ENCODE peak calls at places on chromosomes 4 and X, in five cellular contexts. V is astrocyte, G is neural progenitor cell, O is GM23248, A is SK-N-SH. T is an unnamed sample.

GRCh38 chr4:52015366-52015765 is 4.8 kb downstream of the LRRC66 start:
- DNase-seq in V (no peak), G (peak; percentile 69), O (no peak), A (no peak), T (peak; percentile 55)

GRCh38 chr4:158998624-158999023 is 104.3 kb upstream of the RAPGEF2 start:
- DNase-seq in V (peak; percentile 20), G (no peak), O (peak; percentile 78), A (no peak), T (no peak)

GRCh38 chrX:69177511-69178162 is 12.4 kb upstream of the PJA1 start:
- DNase-seq in V (no peak), G (no peak), O (no peak), A (no peak), T (no peak)

GRCh38 chr4:4735870-4736269 is 123.6 kb upstream of the MSX1 start:
- DNase-seq in V (peak; percentile 6), G (no peak), O (peak; percentile 28), A (no peak), T (no peak)

GRCh38 chr4:100895572-100896197 is 377.9 kb upstream of the EMCN start:
- DNase-seq in V (no peak), G (no peak), O (peak; percentile 39), A (no peak), T (no peak)

GRCh38 chr4:5887011-5887360 is 5.9 kb downstream of the CRMP1 start:
- DNase-seq in V (no peak), G (no peak), O (peak; percentile 4), A (no peak), T (no peak)

GRCh38 chrX:42290608-42291007 is 367.3 kb upstream of the CASK start:
- DNase-seq in V (no peak), G (peak; percentile 11), O (peak; percentile 20), A (no peak), T (peak; percentile 40)

GRCh38 chr4:140070369-140070768 is 83.6 kb downstream of the MAML3 start:
- DNase-seq in V (no peak), G (no peak), O (no peak), A (no peak), T (no peak)

GRCh38 chrX:72306085-72306801 is 529 bp upstream of the CITED1 start:
- DNase-seq in V (no peak), G (peak; percentile 54), O (peak; percentile 32), A (peak; percentile 75), T (peak; percentile 28)

GRCh38 chr4:10115657-10116624 is 658 bp downstream of the WDR1 start:
- DNase-seq in V (no peak), G (peak; percentile 56), O (peak; percentile 57), A (peak; percentile 74), T (peak; percentile 72)

GRCh38 chrX:120036704-120037103 is 40.8 kb downstream of the RHOXF2B start:
- DNase-seq in V (no peak), G (no peak), O (no peak), A (no peak), T (peak; percentile 65)

GRCh38 chr4:14178421-14178820 is 550.9 kb upstream of the BOD1L1 start:
- DNase-seq in V (peak; percentile 14), G (no peak), O (peak; percentile 56), A (no peak), T (peak; percentile 31)

GRCh38 chr4:147736458-147736857 is 4.6 kb downstream of the ARHGAP10 start:
- DNase-seq in V (peak; percentile 88), G (no peak), O (peak; percentile 84), A (no peak), T (peak; percentile 70)

GRCh38 chrX:78652971-78653822 is 5.9 kb downstream of the RTL3 start:
- DNase-seq in V (peak; percentile 90), G (no peak), O (peak; percentile 78), A (no peak), T (no peak)

GRCh38 chr4:107392951-107393350 is 327.1 kb downstream of the PAPSS1 start:
- DNase-seq in V (no peak), G (no peak), O (peak; percentile 68), A (peak; percentile 30), T (no peak)

GRCh38 chr4:148034821-148035220 is 302.9 kb downstream of the ARHGAP10 start:
- DNase-seq in V (no peak), G (no peak), O (no peak), A (no peak), T (no peak)

DNA sequence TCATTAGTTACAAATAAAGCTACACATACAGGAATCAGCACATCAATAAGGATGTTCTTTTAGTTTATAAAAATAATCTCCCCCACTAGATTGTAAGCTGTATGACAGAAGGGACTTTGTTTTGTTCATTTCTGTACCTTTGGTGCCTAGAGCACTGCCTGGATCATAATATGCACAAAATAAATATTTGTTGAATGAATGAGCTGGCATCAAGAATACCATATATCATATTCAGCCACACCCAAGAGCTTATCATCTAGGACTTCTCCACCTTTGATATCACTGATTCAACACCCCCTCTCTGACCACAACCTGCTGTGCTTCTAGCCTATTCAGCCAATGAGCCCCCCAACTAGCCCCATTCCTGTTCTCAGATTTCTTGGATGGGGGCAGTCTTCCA is 10.6 kb downstream of the SYTL4 start:
- DNase-seq in V (no peak), G (no peak), O (no peak), A (no peak), T (no peak)
- H4K20me1 ChIP-seq in V (no peaks in the 10 kb centered on the region), G (no peaks in the 10 kb centered on the region), O (no peaks in the 10 kb centered on the region), A (no peaks in the 10 kb centered on the region), T (no peaks in the 10 kb centered on the region)

GRCh38 chrX:9909254-9909653 is 57.9 kb upstream of the CLDN34 start:
- DNase-seq in V (no peak), G (no peak), O (no peak), A (no peak), T (no peak)

GRCh38 chrX:9905288-9905687 is 61.9 kb upstream of the CLDN34 start:
- DNase-seq in V (peak; percentile 88), G (no peak), O (peak; percentile 33), A (no peak), T (no peak)

GRCh38 chrX:9906919-9907318 is 60.2 kb upstream of the CLDN34 start:
- DNase-seq in V (peak; percentile 14), G (peak; percentile 5), O (no peak), A (peak; percentile 21), T (peak; percentile 43)

GRCh38 chrX:9905721-9906120 is 61.4 kb upstream of the CLDN34 start:
- DNase-seq in V (no peak), G (no peak), O (no peak), A (no peak), T (no peak)

DNA sequence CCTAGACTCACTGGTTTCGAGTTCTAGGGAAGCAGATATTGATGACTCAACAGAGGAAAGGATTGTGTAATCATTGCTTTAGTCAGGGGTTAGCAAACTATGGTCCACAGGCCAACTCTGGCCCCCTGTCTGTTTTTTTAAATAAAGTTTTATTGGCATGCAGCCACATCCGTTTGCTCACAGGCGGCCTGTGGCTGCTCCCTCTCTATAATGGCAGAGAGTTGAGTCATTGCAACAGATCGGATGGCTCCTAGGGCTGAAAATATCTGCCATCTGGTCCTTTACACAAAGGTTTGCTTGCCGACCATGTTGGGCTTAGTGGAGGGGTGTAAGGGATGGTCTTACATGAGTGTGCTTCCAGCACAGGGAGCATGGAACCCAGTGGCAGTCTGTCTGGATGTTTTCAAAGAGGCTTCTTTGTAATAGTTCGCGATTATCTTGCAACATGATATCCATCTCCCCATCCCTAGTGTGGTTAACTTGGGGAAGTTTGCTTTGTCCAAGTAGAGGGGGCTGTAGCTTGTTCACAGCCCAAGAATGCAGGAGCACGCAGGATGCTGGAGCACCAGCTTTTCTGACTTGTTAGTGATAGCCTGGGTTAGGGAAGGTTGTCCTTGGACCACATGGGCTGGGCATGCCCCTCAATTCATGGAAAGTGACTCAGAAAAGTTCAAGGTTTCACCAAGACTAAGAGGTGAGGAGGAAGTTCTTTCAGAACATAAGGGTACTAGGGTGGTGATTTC is 59.3 kb upstream of the CLDN34 start:
- DNase-seq in V (peak; percentile 93), G (no peak), O (peak; percentile 46), A (no peak), T (no peak)
- H3K4me1 ChIP-seq in V (peaks cover 46% of the 10 kb centered on the region), G (no peaks in the 10 kb centered on the region), O (peaks cover 23% of the 10 kb centered on the region), A (no peaks in the 10 kb centered on the region), T (peaks cover 4% of the 10 kb centered on the region)

GRCh38 chr4:56425518-56425917 is 9.9 kb downstream of the PPAT start:
- DNase-seq in V (no peak), G (no peak), O (no peak), A (no peak), T (peak; percentile 84)

GRCh38 chr4:56433280-56433679 is 2.1 kb downstream of the PPAT start:
- DNase-seq in V (no peak), G (no peak), O (no peak), A (no peak), T (no peak)

GRCh38 chr4:56426273-56426672 is 9.1 kb downstream of the PPAT start:
- DNase-seq in V (no peak), G (no peak), O (no peak), A (no peak), T (no peak)

GRCh38 chr4:56434599-56435000 is 815 bp downstream of the PPAT start:
- DNase-seq in V (peak; percentile 50), G (peak; percentile 76), O (peak; percentile 83), A (no peak), T (no peak)

DNA sequence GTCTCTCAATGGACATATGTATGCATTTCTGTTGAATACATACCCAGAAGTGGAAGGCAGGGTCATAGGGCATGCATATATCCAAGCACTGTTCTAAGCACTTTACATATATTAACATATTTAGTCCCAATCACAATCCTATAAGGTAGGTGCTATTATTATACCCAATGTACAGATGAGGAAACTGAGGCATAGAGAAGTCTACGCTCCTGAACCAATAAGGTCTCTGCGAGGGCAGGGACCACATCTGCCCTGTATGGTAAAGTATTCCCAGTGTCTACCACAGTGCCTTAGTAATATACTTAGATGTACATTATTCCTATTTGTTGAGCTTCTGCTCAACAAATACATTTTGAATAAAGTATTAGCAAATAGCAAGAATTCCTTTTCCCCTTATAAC is 5.2 kb downstream of the PPAT start:
- DNase-seq in V (no peak), G (no peak), O (no peak), A (no peak), T (no peak)
- H4K20me1 ChIP-seq in V (no peaks in the 10 kb centered on the region), G (peaks cover 22% of the 10 kb centered on the region), O (no peaks in the 10 kb centered on the region), A (no peaks in the 10 kb centered on the region), T (peaks cover 37% of the 10 kb centered on the region)

GRCh38 chr4:185651851-185652250 is 116.5 kb upstream of the PDLIM3 start:
- DNase-seq in V (no peak), G (no peak), O (no peak), A (no peak), T (no peak)
- H3K4me1 ChIP-seq in V (peaks cover 6% of the 10 kb centered on the region), G (peaks cover 35% of the 10 kb centered on the region), O (peaks cover 5% of the 10 kb centered on the region), A (no peaks in the 10 kb centered on the region), T (peaks cover 41% of the 10 kb centered on the region)

GRCh38 chrX:154033848-154034247 is 14.1 kb upstream of the IRAK1 start:
- DNase-seq in V (no peak), G (no peak), O (no peak), A (no peak), T (no peak)

GRCh38 chrX:154030266-154030665 is 10.6 kb upstream of the IRAK1 start:
- DNase-seq in V (no peak), G (no peak), O (no peak), A (no peak), T (no peak)

GRCh38 chrX:154032156-154032555 is 12.5 kb upstream of the IRAK1 start:
- DNase-seq in V (no peak), G (no peak), O (no peak), A (no peak), T (no peak)

GRCh38 chrX:154030715-154031305 is 11.1 kb upstream of the IRAK1 start:
- DNase-seq in V (no peak), G (no peak), O (no peak), A (no peak), T (no peak)

GRCh38 chrX:154032653-154033052 is 13.0 kb upstream of the IRAK1 start:
- DNase-seq in V (no peak), G (no peak), O (peak; percentile 38), A (no peak), T (peak; percentile 45)
- H4K20me1 ChIP-seq in V (peaks cover 19% of the 10 kb centered on the region), G (peaks cover 51% of the 10 kb centered on the region), O (no peaks in the 10 kb centered on the region), A (no peaks in the 10 kb centered on the region), T (no peaks in the 10 kb centered on the region)